ENCODE peak calls at places on chromosomes 2 and 18, in nine cellular contexts. C is neural progenitor cell, K is neuronal stem cell, Q is OCI-LY7, Z is mesendoderm, A is PC-3, E is HCT116, T is K562, X is endothelial cell of umbilical vein. S is an unnamed sample. For H3K4me1, the result is how much of the 10 kb centered on the place peaks cover.

GRCh38 chr2:54387592-54387991 is 68.5 kb upstream of the SPTBN1 start:
- DNase-seq in T (no peak), Z (no peak), E (no peak), Q (no peak), C (no peak), A (no peak), X (no peak), K (no peak), S (no peak)

GRCh38 chr2:10678225-10678624 is 11.6 kb downstream of the NOL10 start:
- DNase-seq in E (no peak), T (no peak), C (no peak), X (no peak), A (no peak), Q (no peak), Z (no peak), K (no peak), S (no peak)

GRCh38 chr2:114464961-114465706 is 22.7 kb downstream of the DPP10 start:
- DNase-seq in A (no peak), T (no peak), X (no peak), Q (no peak), Z (no peak), C (no peak), K (no peak), E (no peak), S (no peak)

GRCh38 chr2:235690809-235691450 is 197.1 kb downstream of the AGAP1 start:
- DNase-seq in T (no peak), A (no peak), K (no peak), Z (no peak), C (no peak), X (no peak), E (no peak), Q (no peak), S (no peak)

GRCh38 chr18:8835556-8835955 is 130.2 kb downstream of the MTCL1 start:
- DNase-seq in C (no peak), A (no peak), Z (no peak), Q (no peak), K (no peak), X (no peak), T (no peak), E (no peak), S (no peak)

GRCh38 chr2:11121099-11121822 is 34.0 kb upstream of the SLC66A3 start:
- DNase-seq in T (no peak), C (peak), E (no peak), Z (peak), K (no peak), A (no peak), Q (no peak), X (no peak), S (peak)

GRCh38 chr2:203553784-203554183 is 18.7 kb upstream of the RAPH1 start:
- DNase-seq in A (no peak), T (no peak), X (no peak), C (no peak), Q (no peak), E (no peak), K (no peak), Z (no peak), S (no peak)

GRCh38 chr2:39243469-39244123 is at the start of gene CDKL4:
- DNase-seq in E (no peak), A (no peak), T (no peak), X (no peak), Q (no peak), C (no peak), Z (no peak), K (no peak), S (peak)

GRCh38 chr2:68284896-68285295 is 32.6 kb upstream of the PPP3R1 start:
- DNase-seq in C (no peak), Z (no peak), K (no peak), Q (no peak), E (no peak), X (no peak), T (no peak), A (no peak), S (no peak)

GRCh38 chr2:63735931-63736820 is 105.5 kb upstream of the UGP2 start:
- DNase-seq in K (no peak), A (peak), Q (no peak), C (no peak), Z (no peak), E (no peak), X (peak), T (no peak), S (peak)

GRCh38 chr2:30385327-30385726 is 61.7 kb upstream of the LCLAT1 start:
- DNase-seq in C (peak), X (peak), Q (no peak), K (peak), E (no peak), A (peak), Z (peak), T (peak), S (peak)

GRCh38 chr2:204177977-204178522 is 241.5 kb downstream of the ICOS start:
- DNase-seq in X (peak), Q (peak), E (peak), T (peak), Z (peak), C (peak), A (peak), K (peak), S (peak)

GRCh38 chr2:240435457-240435954 is at the start of gene GPC1:
- DNase-seq in K (peak), Q (peak), X (peak), C (peak), E (peak), Z (peak), T (peak), A (peak), S (peak)

GRCh38 chr2:65040414-65041261 is 15.6 kb upstream of the CEP68 start:
- DNase-seq in A (peak), X (peak), T (peak), Q (peak), K (peak), E (peak), C (peak), Z (peak), S (peak)
- H3K4me2 ChIP-seq in A (peak), X (peak), T (no peak), Q (peak), K (no peak), E (peak), C (no peak), Z (no peak), S (peak)

DNA sequence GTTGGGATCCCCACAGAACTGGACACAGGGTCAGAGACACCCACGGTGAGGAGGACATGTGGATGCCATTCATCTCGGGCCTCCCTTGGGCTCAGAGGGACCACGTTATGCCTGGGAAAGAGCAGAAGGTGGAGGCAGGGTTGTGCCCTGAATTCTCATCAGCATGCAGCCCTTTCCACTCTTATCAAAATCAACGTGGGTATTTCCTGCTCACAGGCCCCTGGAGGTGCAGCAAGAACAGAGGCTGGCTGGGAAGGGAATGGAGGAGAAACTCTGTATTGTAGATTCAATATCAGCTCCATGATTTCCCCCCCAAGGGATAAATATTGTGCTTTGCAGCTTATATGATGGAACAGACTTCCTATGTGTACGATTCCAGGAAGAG is 90.9 kb downstream of the SETBP1 start:
- DNase-seq in Q (no peak), Z (no peak), E (no peak), A (no peak), K (no peak), T (no peak), C (no peak), X (peak), S (no peak)
- H3K4me1 ChIP-seq in Q (under half), Z (under half), E (under half), A (under half), K (under half), T (under half), C (under half), X (under half), S (under half)

GRCh38 chr2:222706616-222707015 is 35.2 kb downstream of the MOGAT1 start:
- DNase-seq in C (no peak), X (no peak), T (no peak), K (no peak), Q (no peak), A (no peak), Z (no peak), E (no peak), S (peak)
- H3K27ac ChIP-seq in C (no peak), X (no peak), T (no peak), K (no peak), Q (no peak), A (no peak), Z (no peak), E (no peak), S (no peak)

GRCh38 chr2:214809751-214810564 is 475 bp upstream of the BARD1 start:
- DNase-seq in C (peak), Z (peak), X (peak), T (peak), K (peak), Q (peak), A (peak), E (peak), S (peak)

GRCh38 chr2:214808961-214809750 is at the start of gene BARD1:
- DNase-seq in C (peak), Z (peak), A (peak), T (peak), E (peak), Q (peak), X (no peak), K (peak), S (peak)

GRCh38 chr2:214810670-214811069 is 1.2 kb upstream of the BARD1 start:
- DNase-seq in Z (no peak), K (no peak), E (no peak), T (peak), C (no peak), A (no peak), X (peak), Q (no peak), S (no peak)

DNA sequence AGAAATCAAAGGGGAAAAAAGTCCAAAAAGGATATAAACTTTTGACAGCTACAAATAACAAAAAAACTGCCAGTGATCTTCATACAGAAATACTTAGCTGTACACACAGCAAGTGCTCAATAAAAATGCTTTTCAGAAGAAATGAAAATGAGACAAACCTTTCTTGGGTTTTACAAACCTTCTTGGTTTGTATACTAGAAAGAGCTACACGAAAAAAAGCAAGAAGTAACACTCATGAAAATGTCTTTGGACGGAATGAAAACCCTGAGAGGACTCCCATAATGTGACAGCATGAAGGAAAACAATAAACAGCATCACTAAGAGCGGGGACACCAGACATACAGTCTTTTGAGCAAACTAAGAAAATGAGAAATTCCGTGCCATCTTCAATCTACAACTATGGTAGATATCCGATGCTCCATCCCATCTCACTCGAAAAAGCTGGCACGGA is 977 bp downstream of the BARD1 start:
- DNase-seq in Z (no peak), E (no peak), T (peak), X (peak), K (no peak), A (peak), Q (peak), C (no peak), S (no peak)
- H3K4me2 ChIP-seq in Z (peak), E (peak), T (peak), X (peak), K (peak), A (peak), Q (peak), C (peak), S (peak)

DNA sequence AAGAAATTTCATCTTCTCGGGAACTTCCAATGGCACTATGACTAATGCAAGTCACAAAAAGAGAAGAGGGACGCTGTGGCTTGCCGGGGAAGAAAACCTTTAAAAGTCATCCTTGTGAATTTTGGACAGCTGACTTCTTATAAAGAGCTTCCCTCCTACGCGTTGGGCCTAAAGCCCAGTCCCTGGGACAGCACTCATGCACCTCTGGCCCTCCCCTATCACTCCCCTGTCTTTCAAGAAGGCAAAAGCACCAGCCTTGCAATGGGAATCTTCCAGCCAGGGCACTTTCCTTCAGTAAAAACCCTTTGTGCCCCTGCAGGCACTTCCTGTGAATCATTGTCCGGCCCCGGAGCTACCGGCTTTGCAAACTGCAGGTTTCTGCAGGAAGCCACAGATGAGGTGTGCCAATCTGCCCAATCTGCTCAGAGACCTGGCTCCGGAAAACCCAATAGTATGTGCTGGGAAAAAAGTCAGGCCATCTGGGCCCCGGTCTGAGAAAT is 7.1 kb downstream of the MREG start:
- DNase-seq in E (no peak), Q (no peak), T (peak), K (no peak), A (peak), X (peak), C (peak), Z (peak), S (peak)
- H3K4me1 ChIP-seq in E (under half), Q (under half), T (under half), K (under half), A (under half), X (under half), C (under half), Z (under half), S (under half)

DNA sequence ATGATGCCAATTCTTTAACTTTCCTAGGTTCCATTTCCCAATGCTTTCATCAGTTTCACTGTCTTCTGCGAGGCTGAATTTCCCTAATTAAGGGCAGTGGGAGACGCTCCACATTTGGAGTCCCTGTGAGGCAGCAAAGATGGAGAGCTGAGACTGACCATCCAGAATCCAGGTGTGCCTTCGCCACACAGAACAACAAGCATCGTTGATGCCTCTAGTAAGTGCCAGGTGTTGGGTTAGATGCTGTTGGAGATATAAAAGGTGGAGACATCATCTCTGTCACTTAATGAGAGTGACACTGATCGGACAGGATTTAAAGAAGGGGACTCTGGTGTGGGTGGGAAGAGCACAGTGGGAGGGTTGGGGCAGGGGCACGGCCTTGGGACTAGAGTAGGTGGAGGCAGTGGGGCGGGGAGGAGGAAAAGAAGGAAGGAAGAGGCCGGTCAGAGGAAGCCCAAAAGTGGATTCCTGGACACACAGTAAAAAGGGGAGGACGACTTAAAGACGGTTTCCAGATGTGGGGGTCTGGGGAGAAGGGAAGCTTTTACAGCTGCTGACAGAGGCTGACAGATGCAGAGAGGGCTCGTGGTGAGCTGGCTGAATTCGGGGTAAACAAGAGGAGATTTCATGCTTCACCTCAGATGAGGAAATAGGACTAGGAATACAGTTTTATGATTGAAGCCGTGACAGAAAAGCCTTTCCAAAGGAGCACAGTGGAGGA is 113.0 kb downstream of the BCL2 start:
- DNase-seq in A (no peak), X (no peak), Q (peak), E (no peak), K (no peak), Z (no peak), T (no peak), C (no peak), S (no peak)
- H3K27ac ChIP-seq in A (no peak), X (no peak), Q (no peak), E (no peak), K (no peak), Z (no peak), T (no peak), C (no peak), S (no peak)

GRCh38 chr2:44955593-44956449 is 14.3 kb downstream of the SIX3 start:
- DNase-seq in T (peak), C (peak), A (peak), E (peak), X (peak), Q (peak), Z (peak), K (no peak), S (peak)
- H3K4me2 ChIP-seq in T (peak), C (peak), A (peak), E (peak), X (no peak), Q (peak), Z (no peak), K (peak), S (peak)

GRCh38 chr2:217689053-217689452 is 313.7 kb downstream of the TNS1 start:
- DNase-seq in Q (no peak), Z (no peak), E (no peak), K (no peak), T (no peak), C (no peak), X (no peak), A (no peak), S (no peak)
- H3K4me1 ChIP-seq in Q (under half), Z (under half), E (under half), K (under half), T (under half), C (under half), X (under half), A (under half), S (under half)

DNA sequence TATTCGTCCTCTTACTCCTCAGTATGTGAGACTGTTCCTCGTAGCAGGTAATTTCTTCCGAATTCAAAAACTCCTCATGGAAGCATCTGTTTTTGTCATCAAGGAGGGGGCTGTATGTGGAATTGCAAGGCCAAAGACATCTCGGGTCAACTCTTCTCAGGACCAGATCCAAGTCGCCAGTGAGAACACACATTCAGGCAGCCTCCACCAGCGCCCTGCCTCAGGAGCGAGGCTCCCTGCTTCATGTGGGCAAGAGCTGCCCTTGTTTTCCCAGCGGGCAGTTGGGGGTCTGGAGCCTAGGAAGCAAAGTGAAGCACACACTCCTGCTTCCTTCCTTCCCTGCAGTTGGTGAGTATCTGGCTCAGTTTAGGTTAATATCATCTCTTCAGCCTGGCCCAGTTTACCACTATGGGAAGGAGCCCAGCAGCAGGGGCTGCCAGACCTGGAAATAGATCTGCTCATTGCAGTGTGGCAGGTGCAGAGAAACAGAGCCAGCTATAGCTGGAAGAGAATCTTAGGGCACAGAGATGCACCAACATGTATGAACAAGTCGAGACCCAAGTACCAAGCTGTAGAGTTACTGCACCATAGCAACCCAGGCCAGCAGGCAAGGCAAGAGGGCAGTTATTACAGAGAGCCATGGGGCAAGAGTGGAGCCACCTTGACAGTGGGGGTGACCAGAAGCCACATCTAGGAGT is 25.3 kb downstream of the TMEM127 start:
- DNase-seq in Z (no peak), Q (no peak), C (no peak), X (no peak), E (no peak), K (no peak), T (no peak), A (no peak), S (no peak)
- H3K27ac ChIP-seq in Z (no peak), Q (peak), C (no peak), X (no peak), E (no peak), K (no peak), T (no peak), A (no peak), S (no peak)

GRCh38 chr2:218027426-218028188 is 24.8 kb upstream of the TNS1 start:
- DNase-seq in E (no peak), Z (no peak), C (no peak), A (no peak), T (no peak), Q (no peak), X (no peak), K (no peak), S (no peak)

GRCh38 chr2:218024871-218025270 is 22.1 kb upstream of the TNS1 start:
- DNase-seq in X (no peak), Z (no peak), Q (no peak), A (no peak), C (no peak), T (no peak), E (no peak), K (no peak), S (no peak)

GRCh38 chr2:218028189-218028495 is 25.3 kb upstream of the TNS1 start:
- DNase-seq in A (no peak), C (no peak), Q (no peak), Z (no peak), T (no peak), K (no peak), X (no peak), E (no peak), S (no peak)

GRCh38 chr2:218026676-218027425 is 24.1 kb upstream of the TNS1 start:
- DNase-seq in K (no peak), X (no peak), E (no peak), Q (no peak), A (no peak), C (no peak), Z (no peak), T (no peak), S (no peak)

DNA sequence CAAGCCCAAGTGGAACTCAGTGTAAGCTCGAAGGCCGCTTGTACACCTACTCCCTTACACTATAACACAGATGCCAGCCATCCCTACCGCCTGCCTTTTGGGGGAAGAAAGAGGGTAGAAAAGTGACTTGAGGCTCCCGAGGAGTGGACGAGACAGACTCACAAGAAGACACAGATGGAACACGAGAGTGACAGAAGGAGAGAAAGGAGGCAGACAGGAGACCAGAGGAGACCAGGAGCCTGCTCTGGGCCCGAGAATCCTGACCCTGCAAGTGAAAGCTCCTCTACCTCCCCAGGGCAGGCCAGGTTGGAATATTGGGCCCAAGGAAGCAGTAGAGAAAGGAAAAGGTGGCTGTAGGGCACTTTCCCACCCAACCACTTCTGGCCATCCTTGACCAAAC is 23.4 kb upstream of the TNS1 start:
- DNase-seq in Z (no peak), X (no peak), A (no peak), C (no peak), E (no peak), Q (no peak), K (no peak), T (no peak), S (no peak)
- H3K4me2 ChIP-seq in Z (no peak), X (no peak), A (no peak), C (no peak), E (no peak), Q (no peak), K (no peak), T (no peak), S (no peak)

S was measured in trophoblast cell.